ENCODE peak calls at places on chromosome 2, in nine cellular contexts. One of them, this sample, is unnamed.

GRCh38 chr2:68157002-68157401 is 686 bp upstream of the PNO1 start:
- DNase-seq in amniotic stem cell: peak; percentile 1
- DNase-seq in H54: peak; percentile 26
- DNase-seq in erythroblast: no peak
- DNase-seq in adrenal gland: peak; percentile 43
- DNase-seq in stimulated activated CD4-positive, alpha-beta T cell treated with anti-CD3 and anti-CD28 coated beads, Interleukin-4, amount 100 ng/mL, for 48 hours: no peak
- DNase-seq in dermis blood vessel endothelial cell: no peak
- DNase-seq in Calu3: no peak
- DNase-seq in activated CD8-positive, alpha-beta memory T cell treated with anti-CD3 and anti-CD28 coated beads, Interleukin-2, amount 50 U/mL, for 48 hours: no peak
- DNase-seq in this sample: no peak

GRCh38 chr2:36677386-36677785 is 19.1 kb upstream of the VIT start:
- DNase-seq in amniotic stem cell: no peak
- DNase-seq in H54: no peak
- DNase-seq in erythroblast: no peak
- DNase-seq in adrenal gland: no peak
- DNase-seq in stimulated activated CD4-positive, alpha-beta T cell treated with anti-CD3 and anti-CD28 coated beads, Interleukin-4, amount 100 ng/mL, for 48 hours: no peak
- DNase-seq in dermis blood vessel endothelial cell: peak; percentile 38
- DNase-seq in Calu3: no peak
- DNase-seq in activated CD8-positive, alpha-beta memory T cell treated with anti-CD3 and anti-CD28 coated beads, Interleukin-2, amount 50 U/mL, for 48 hours: no peak
- DNase-seq in this sample: no peak

GRCh38 chr2:62884514-62884913 is 166.1 kb upstream of the OTX1 start:
- DNase-seq in amniotic stem cell: no peak
- DNase-seq in H54: no peak
- DNase-seq in erythroblast: no peak
- DNase-seq in adrenal gland: no peak
- DNase-seq in stimulated activated CD4-positive, alpha-beta T cell treated with anti-CD3 and anti-CD28 coated beads, Interleukin-4, amount 100 ng/mL, for 48 hours: no peak
- DNase-seq in dermis blood vessel endothelial cell: peak; percentile 47
- DNase-seq in Calu3: no peak
- DNase-seq in activated CD8-positive, alpha-beta memory T cell treated with anti-CD3 and anti-CD28 coated beads, Interleukin-2, amount 50 U/mL, for 48 hours: no peak
- DNase-seq in this sample: no peak

GRCh38 chr2:47512581-47513083 is 109.7 kb downstream of the MSH2 start:
- DNase-seq in amniotic stem cell: no peak
- DNase-seq in H54: peak; percentile 73
- DNase-seq in erythroblast: no peak
- DNase-seq in adrenal gland: no peak
- DNase-seq in stimulated activated CD4-positive, alpha-beta T cell treated with anti-CD3 and anti-CD28 coated beads, Interleukin-4, amount 100 ng/mL, for 48 hours: no peak
- DNase-seq in dermis blood vessel endothelial cell: peak; percentile 39
- DNase-seq in Calu3: peak; percentile 13
- DNase-seq in activated CD8-positive, alpha-beta memory T cell treated with anti-CD3 and anti-CD28 coated beads, Interleukin-2, amount 50 U/mL, for 48 hours: no peak
- DNase-seq in this sample: peak; percentile 32

GRCh38 chr2:77512521-77512920 is 9.7 kb downstream of the LRRTM4 start:
- DNase-seq in amniotic stem cell: no peak
- DNase-seq in H54: no peak
- DNase-seq in erythroblast: no peak
- DNase-seq in adrenal gland: no peak
- DNase-seq in stimulated activated CD4-positive, alpha-beta T cell treated with anti-CD3 and anti-CD28 coated beads, Interleukin-4, amount 100 ng/mL, for 48 hours: no peak
- DNase-seq in dermis blood vessel endothelial cell: no peak
- DNase-seq in Calu3: no peak
- DNase-seq in activated CD8-positive, alpha-beta memory T cell treated with anti-CD3 and anti-CD28 coated beads, Interleukin-2, amount 50 U/mL, for 48 hours: no peak
- DNase-seq in this sample: no peak

GRCh38 chr2:75403991-75404428 is 156.7 kb downstream of the EVA1A start:
- DNase-seq in amniotic stem cell: peak; percentile 10
- DNase-seq in H54: peak; percentile 8
- DNase-seq in erythroblast: peak; percentile 72
- DNase-seq in adrenal gland: peak; percentile 5
- DNase-seq in stimulated activated CD4-positive, alpha-beta T cell treated with anti-CD3 and anti-CD28 coated beads, Interleukin-4, amount 100 ng/mL, for 48 hours: no peak
- DNase-seq in dermis blood vessel endothelial cell: peak; percentile 73
- DNase-seq in Calu3: peak; percentile 16
- DNase-seq in activated CD8-positive, alpha-beta memory T cell treated with anti-CD3 and anti-CD28 coated beads, Interleukin-2, amount 50 U/mL, for 48 hours: no peak
- DNase-seq in this sample: peak; percentile 65

GRCh38 chr2:223952280-223952968 is 4.8 kb upstream of the MRPL44 start:
- DNase-seq in amniotic stem cell: no peak
- DNase-seq in H54: no peak
- DNase-seq in erythroblast: no peak
- DNase-seq in adrenal gland: no peak
- DNase-seq in stimulated activated CD4-positive, alpha-beta T cell treated with anti-CD3 and anti-CD28 coated beads, Interleukin-4, amount 100 ng/mL, for 48 hours: no peak
- DNase-seq in dermis blood vessel endothelial cell: no peak
- DNase-seq in Calu3: no peak
- DNase-seq in activated CD8-positive, alpha-beta memory T cell treated with anti-CD3 and anti-CD28 coated beads, Interleukin-2, amount 50 U/mL, for 48 hours: no peak
- DNase-seq in this sample: no peak

GRCh38 chr2:203535784-203536590 is 886 bp upstream of the RAPH1 start:
- DNase-seq in amniotic stem cell: peak; percentile 10
- DNase-seq in H54: no peak
- DNase-seq in erythroblast: peak; percentile 45
- DNase-seq in adrenal gland: no peak
- DNase-seq in stimulated activated CD4-positive, alpha-beta T cell treated with anti-CD3 and anti-CD28 coated beads, Interleukin-4, amount 100 ng/mL, for 48 hours: no peak
- DNase-seq in dermis blood vessel endothelial cell: peak; percentile 16
- DNase-seq in Calu3: no peak
- DNase-seq in activated CD8-positive, alpha-beta memory T cell treated with anti-CD3 and anti-CD28 coated beads, Interleukin-2, amount 50 U/mL, for 48 hours: no peak
- DNase-seq in this sample: no peak

GRCh38 chr2:137813176-137813575 is 151.1 kb upstream of the HNMT start:
- DNase-seq in amniotic stem cell: no peak
- DNase-seq in H54: no peak
- DNase-seq in erythroblast: no peak
- DNase-seq in adrenal gland: no peak
- DNase-seq in stimulated activated CD4-positive, alpha-beta T cell treated with anti-CD3 and anti-CD28 coated beads, Interleukin-4, amount 100 ng/mL, for 48 hours: no peak
- DNase-seq in dermis blood vessel endothelial cell: no peak
- DNase-seq in Calu3: no peak
- DNase-seq in activated CD8-positive, alpha-beta memory T cell treated with anti-CD3 and anti-CD28 coated beads, Interleukin-2, amount 50 U/mL, for 48 hours: no peak
- DNase-seq in this sample: no peak

GRCh38 chr2:84022810-84023431 is 436.2 kb downstream of the SUCLG1 start:
- DNase-seq in amniotic stem cell: peak; percentile 1
- DNase-seq in H54: peak; percentile 9
- DNase-seq in erythroblast: peak; percentile 63
- DNase-seq in adrenal gland: peak; percentile 67
- DNase-seq in stimulated activated CD4-positive, alpha-beta T cell treated with anti-CD3 and anti-CD28 coated beads, Interleukin-4, amount 100 ng/mL, for 48 hours: no peak
- DNase-seq in dermis blood vessel endothelial cell: peak; percentile 39
- DNase-seq in Calu3: peak; percentile 60
- DNase-seq in activated CD8-positive, alpha-beta memory T cell treated with anti-CD3 and anti-CD28 coated beads, Interleukin-2, amount 50 U/mL, for 48 hours: no peak
- DNase-seq in this sample: peak; percentile 73

GRCh38 chr2:84918430-84918829 is 13.0 kb downstream of the TMSB10 start:
- DNase-seq in amniotic stem cell: no peak
- DNase-seq in H54: no peak
- DNase-seq in erythroblast: no peak
- DNase-seq in adrenal gland: no peak
- DNase-seq in stimulated activated CD4-positive, alpha-beta T cell treated with anti-CD3 and anti-CD28 coated beads, Interleukin-4, amount 100 ng/mL, for 48 hours: no peak
- DNase-seq in dermis blood vessel endothelial cell: no peak
- DNase-seq in Calu3: no peak
- DNase-seq in activated CD8-positive, alpha-beta memory T cell treated with anti-CD3 and anti-CD28 coated beads, Interleukin-2, amount 50 U/mL, for 48 hours: peak; percentile 43
- DNase-seq in this sample: no peak

GRCh38 chr2:227653419-227653818 is 13.2 kb upstream of the SCYGR5 start:
- DNase-seq in amniotic stem cell: no peak
- DNase-seq in H54: no peak
- DNase-seq in erythroblast: no peak
- DNase-seq in adrenal gland: peak; percentile 45
- DNase-seq in stimulated activated CD4-positive, alpha-beta T cell treated with anti-CD3 and anti-CD28 coated beads, Interleukin-4, amount 100 ng/mL, for 48 hours: no peak
- DNase-seq in dermis blood vessel endothelial cell: no peak
- DNase-seq in Calu3: no peak
- DNase-seq in activated CD8-positive, alpha-beta memory T cell treated with anti-CD3 and anti-CD28 coated beads, Interleukin-2, amount 50 U/mL, for 48 hours: no peak
- DNase-seq in this sample: peak; percentile 93

GRCh38 chr2:176827269-176827668 is 385.3 kb upstream of the HNRNPA3 start:
- DNase-seq in amniotic stem cell: no peak
- DNase-seq in H54: no peak
- DNase-seq in erythroblast: no peak
- DNase-seq in adrenal gland: no peak
- DNase-seq in stimulated activated CD4-positive, alpha-beta T cell treated with anti-CD3 and anti-CD28 coated beads, Interleukin-4, amount 100 ng/mL, for 48 hours: peak; percentile 57
- DNase-seq in dermis blood vessel endothelial cell: no peak
- DNase-seq in Calu3: no peak
- DNase-seq in activated CD8-positive, alpha-beta memory T cell treated with anti-CD3 and anti-CD28 coated beads, Interleukin-2, amount 50 U/mL, for 48 hours: peak; percentile 69
- DNase-seq in this sample: no peak

GRCh38 chr2:75710220-75710576 is 517 bp downstream of the GCFC2 start:
- DNase-seq in amniotic stem cell: no peak
- DNase-seq in H54: no peak
- DNase-seq in erythroblast: no peak
- DNase-seq in adrenal gland: no peak
- DNase-seq in stimulated activated CD4-positive, alpha-beta T cell treated with anti-CD3 and anti-CD28 coated beads, Interleukin-4, amount 100 ng/mL, for 48 hours: no peak
- DNase-seq in dermis blood vessel endothelial cell: no peak
- DNase-seq in Calu3: no peak
- DNase-seq in activated CD8-positive, alpha-beta memory T cell treated with anti-CD3 and anti-CD28 coated beads, Interleukin-2, amount 50 U/mL, for 48 hours: no peak
- DNase-seq in this sample: no peak

GRCh38 chr2:147182260-147182659 is 662.6 kb upstream of the ACVR2A start:
- DNase-seq in amniotic stem cell: no peak
- DNase-seq in H54: no peak
- DNase-seq in erythroblast: no peak
- DNase-seq in adrenal gland: no peak
- DNase-seq in stimulated activated CD4-positive, alpha-beta T cell treated with anti-CD3 and anti-CD28 coated beads, Interleukin-4, amount 100 ng/mL, for 48 hours: peak; percentile 38
- DNase-seq in dermis blood vessel endothelial cell: no peak
- DNase-seq in Calu3: peak; percentile 84
- DNase-seq in activated CD8-positive, alpha-beta memory T cell treated with anti-CD3 and anti-CD28 coated beads, Interleukin-2, amount 50 U/mL, for 48 hours: peak; percentile 55
- DNase-seq in this sample: no peak

GRCh38 chr2:133986076-133986837 is 267.6 kb upstream of the MGAT5 start:
- DNase-seq in amniotic stem cell: peak; percentile 20
- DNase-seq in H54: no peak
- DNase-seq in erythroblast: no peak
- DNase-seq in adrenal gland: peak; percentile 62
- DNase-seq in stimulated activated CD4-positive, alpha-beta T cell treated with anti-CD3 and anti-CD28 coated beads, Interleukin-4, amount 100 ng/mL, for 48 hours: no peak
- DNase-seq in dermis blood vessel endothelial cell: no peak
- DNase-seq in Calu3: peak; percentile 11
- DNase-seq in activated CD8-positive, alpha-beta memory T cell treated with anti-CD3 and anti-CD28 coated beads, Interleukin-2, amount 50 U/mL, for 48 hours: no peak
- DNase-seq in this sample: no peak

This sample was measured in A549.